ENCODE peak calls at places on chromosomes 6 and 20, in ten cellular contexts. P is neural crest cell, I is HFFc6, N is astrocyte of the spinal cord, S is endothelial cell, A is left ventricle myocardium inferior, Y is tibial artery, H is PC-3, G is gastrocnemius medialis, R is A549. Z is an unnamed sample.

GRCh38 chr6:101537917-101538316 is 144.4 kb downstream of the GRIK2 start:
- DNase-seq in P (no peak), I (peak; percentile 26), N (no peak), S (no peak), A (no peak), Y (no peak), H (no peak), G (no peak), R (no peak), Z (no peak)

GRCh38 chr6:139931746-139932145 is 557.3 kb upstream of the CITED2 start:
- DNase-seq in P (no peak), I (no peak), N (no peak), S (no peak), A (no peak), Y (no peak), H (peak; percentile 9), G (no peak), R (no peak), Z (peak; percentile 42)

GRCh38 chr6:121522265-121522664 is 86.8 kb downstream of the GJA1 start:
- DNase-seq in P (no peak), I (peak; percentile 92), N (peak; percentile 97), S (no peak), A (no peak), Y (peak; percentile 45), H (peak; percentile 79), G (no peak), R (peak; percentile 77), Z (peak; percentile 94)

GRCh38 chr6:41449399-41450245 is 96.6 kb upstream of the FOXP4 start:
- DNase-seq in P (no peak), I (no peak), N (peak; percentile 32), S (no peak), A (no peak), Y (no peak), H (no peak), G (no peak), R (peak; percentile 22), Z (no peak)

GRCh38 chr6:140677781-140678528 is 1303.5 kb upstream of the CITED2 start:
- DNase-seq in P (no peak), I (no peak), N (no peak), S (no peak), A (no peak), Y (no peak), H (no peak), G (no peak), R (no peak), Z (no peak)

GRCh38 chr20:34907616-34908469 is 31.4 kb downstream of the ACSS2 start:
- DNase-seq in P (no peak), I (peak; percentile 91), N (peak; percentile 84), S (peak; percentile 9), A (peak; percentile 53), Y (peak; percentile 47), H (peak; percentile 100), G (peak; percentile 56), R (peak; percentile 74), Z (peak; percentile 98)

GRCh38 chr20:49424536-49424935 is 57.9 kb downstream of the KCNB1 start:
- DNase-seq in P (peak; percentile 20), I (no peak), N (no peak), S (no peak), A (no peak), Y (no peak), H (no peak), G (no peak), R (no peak), Z (no peak)

GRCh38 chr20:53142225-53142624 is 170.1 kb downstream of the TSHZ2 start:
- DNase-seq in P (no peak), I (no peak), N (no peak), S (no peak), A (no peak), Y (no peak), H (no peak), G (no peak), R (peak; percentile 21), Z (no peak)

GRCh38 chr6:132257561-132257960 is 143.7 kb downstream of the MOXD1 start:
- DNase-seq in P (no peak), I (no peak), N (no peak), S (no peak), A (no peak), Y (no peak), H (no peak), G (no peak), R (no peak), Z (no peak)

GRCh38 chr6:5684320-5684719 is 322.4 kb downstream of the NRN1 start:
- DNase-seq in P (no peak), I (no peak), N (peak; percentile 72), S (no peak), A (no peak), Y (no peak), H (peak; percentile 53), G (no peak), R (peak; percentile 3), Z (no peak)

GRCh38 chr6:108446629-108447150 is 114.0 kb upstream of the FOXO3 start:
- DNase-seq in P (no peak), I (no peak), N (no peak), S (no peak), A (no peak), Y (no peak), H (no peak), G (no peak), R (no peak), Z (no peak)
- TF ChIP-seq CTCF in P (no peak), I (no peak), N (no peak), S (no peak), A (no peak), Y (no peak), H (no peak), G (no peak), R (no peak), Z (peak; percentile 22)

GRCh38 chr20:38304845-38305447 is 990 bp downstream of the BPI start:
- DNase-seq in P (no peak), I (peak; percentile 45), N (peak; percentile 12), S (peak; percentile 56), A (no peak), Y (no peak), H (peak; percentile 64), G (no peak), R (peak; percentile 43), Z (no peak)
- TF ChIP-seq CTCF in P (peak; percentile 52), I (peak; percentile 81), N (peak; percentile 59), S (peak; percentile 46), A (peak; percentile 47), Y (peak; percentile 31), H (peak; percentile 79), G (peak; percentile 43), R (peak; percentile 39), Z (peak; percentile 70)

GRCh38 chr20:6765469-6766058 is 1.9 kb upstream of the BMP2 start:
- DNase-seq in P (peak; percentile 14), I (peak; percentile 4), N (peak; percentile 84), S (no peak), A (no peak), Y (no peak), H (peak; percentile 72), G (no peak), R (peak; percentile 71), Z (peak; percentile 13)

GRCh38 chr20:6766433-6766832 is 1.1 kb upstream of the BMP2 start:
- DNase-seq in P (no peak), I (no peak), N (no peak), S (no peak), A (no peak), Y (no peak), H (no peak), G (no peak), R (no peak), Z (no peak)

GRCh38 chr20:6768228-6769185 is 1.0 kb downstream of the BMP2 start:
- DNase-seq in P (peak; percentile 13), I (no peak), N (peak; percentile 46), S (peak; percentile 35), A (peak; percentile 36), Y (peak; percentile 50), H (no peak), G (no peak), R (peak; percentile 15), Z (peak; percentile 41)

GRCh38 chr20:6767166-6767535 is 335 bp upstream of the BMP2 start:
- DNase-seq in P (no peak), I (no peak), N (no peak), S (no peak), A (no peak), Y (no peak), H (no peak), G (no peak), R (no peak), Z (no peak)

DNA sequence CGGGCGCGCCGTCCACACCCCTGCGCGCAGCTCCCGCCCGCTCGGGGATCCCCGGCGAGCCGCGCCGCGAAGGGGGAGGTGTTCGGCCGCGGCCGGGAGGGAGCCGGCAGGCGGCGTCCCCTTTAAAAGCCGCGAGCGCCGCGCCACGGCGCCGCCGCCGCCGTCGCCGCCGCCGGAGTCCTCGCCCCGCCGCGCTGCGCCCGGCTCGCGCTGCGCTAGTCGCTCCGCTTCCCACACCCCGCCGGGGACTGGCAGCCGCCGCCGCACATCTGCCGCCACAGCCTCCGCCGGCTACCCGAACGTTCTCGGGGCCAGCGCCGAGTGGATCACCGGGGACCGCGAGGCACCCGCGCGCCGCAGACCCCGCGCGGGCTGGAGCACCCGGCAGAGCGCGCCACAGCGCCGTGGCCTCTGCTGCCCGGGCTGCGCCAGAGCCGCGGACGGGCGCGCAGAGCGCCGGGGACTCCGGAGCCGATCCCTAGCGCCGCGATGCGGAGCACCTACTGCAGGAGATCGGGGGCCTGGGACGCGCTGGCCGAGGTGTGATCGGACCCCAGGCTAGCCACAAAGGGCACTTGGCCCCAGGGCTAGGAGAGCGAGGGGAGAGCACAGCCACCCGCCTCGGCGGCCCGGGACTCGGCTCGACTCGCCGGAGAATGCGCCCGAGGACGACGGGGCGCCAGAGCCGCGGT is at the start of gene BMP2:
- DNase-seq in P (peak; percentile 38), I (no peak), N (peak; percentile 58), S (peak; percentile 54), A (peak; percentile 69), Y (peak; percentile 24), H (peak; percentile 28), G (no peak), R (peak; percentile 48), Z (peak; percentile 62)
- TF ChIP-seq CTCF in P (no peak), I (no peak), N (no peak), S (no peak), A (peak; percentile 7), Y (no peak), H (no peak), G (no peak), R (peak; percentile 33), Z (peak; percentile 39)

GRCh38 chr6:34059914-34060313 is 86.0 kb downstream of the GRM4 start:
- DNase-seq in P (no peak), I (no peak), N (no peak), S (no peak), A (no peak), Y (no peak), H (no peak), G (no peak), R (no peak), Z (no peak)

GRCh38 chr6:34057191-34057590 is 88.7 kb downstream of the GRM4 start:
- DNase-seq in P (no peak), I (no peak), N (no peak), S (no peak), A (no peak), Y (no peak), H (no peak), G (no peak), R (no peak), Z (no peak)

GRCh38 chr6:34061348-34061747 is 84.5 kb downstream of the GRM4 start:
- DNase-seq in P (no peak), I (no peak), N (no peak), S (no peak), A (no peak), Y (no peak), H (no peak), G (no peak), R (no peak), Z (no peak)

GRCh38 chr6:34057790-34058189 is 88.1 kb downstream of the GRM4 start:
- DNase-seq in P (no peak), I (no peak), N (no peak), S (no peak), A (no peak), Y (no peak), H (no peak), G (no peak), R (no peak), Z (no peak)

GRCh38 chr6:34059136-34059731 is 86.7 kb downstream of the GRM4 start:
- DNase-seq in P (no peak), I (no peak), N (no peak), S (no peak), A (no peak), Y (no peak), H (no peak), G (no peak), R (no peak), Z (no peak)
- TF ChIP-seq CTCF in P (no peak), I (no peak), N (no peak), S (no peak), A (no peak), Y (no peak), H (no peak), G (no peak), R (no peak), Z (no peak)

Z was measured in foreskin keratinocyte.